ENCODE peak calls at places on chromosomes 4 and X, in six cellular contexts. O, S, F, U, E and Z are unnamed samples.
A peak's percentile ranks its signal among the peaks of the same experiment; 100 is the strongest.

GRCh38 chr4:2941138-2942036 is 21.8 kb downstream of the NOP14 start:
- DNase-seq in O (peak; percentile 37), E (peak; percentile 11), F (no peak), S (no peak), U (no peak), Z (no peak)

GRCh38 chr4:76696109-76696508 is 201.8 kb downstream of the SOWAHB start:
- DNase-seq in S (peak; percentile 19), U (no peak), F (no peak), E (no peak), O (no peak), Z (no peak)

GRCh38 chr4:124265701-124266100 is 446.8 kb downstream of the ANKRD50 start:
- DNase-seq in E (no peak), F (no peak), S (no peak), U (no peak), O (no peak), Z (no peak)

GRCh38 chr4:174210952-174211490 is 72.4 kb downstream of the FBXO8 start:
- DNase-seq in F (no peak), U (no peak), O (no peak), E (no peak), S (no peak), Z (no peak)

GRCh38 chr4:76902233-76902890 is 4.4 kb upstream of the SOWAHB start:
- DNase-seq in U (no peak), S (no peak), E (no peak), O (no peak), F (no peak), Z (no peak)

GRCh38 chrX:19824603-19825002 is 62.8 kb downstream of the SH3KBP1 start:
- DNase-seq in E (no peak), U (no peak), S (no peak), F (no peak), O (no peak), Z (no peak)

GRCh38 chr4:1249731-1250526 is 999 bp upstream of the CTBP1 start:
- DNase-seq in E (peak; percentile 68), O (peak; percentile 68), U (no peak), F (no peak), S (peak; percentile 54), Z (no peak)

GRCh38 chrX:131985526-131986049 is 37.5 kb upstream of the STK26 start:
- DNase-seq in F (no peak), S (no peak), O (no peak), U (no peak), E (no peak), Z (no peak)

GRCh38 chr4:112940364-112940763 is 109.1 kb upstream of the ANK2 start:
- DNase-seq in U (no peak), S (no peak), E (no peak), F (no peak), O (no peak), Z (no peak)

GRCh38 chrX:10509397-10509796 is 111.0 kb downstream of the MID1 start:
- DNase-seq in U (no peak), S (no peak), F (no peak), O (no peak), E (no peak), Z (no peak)

GRCh38 chrX:112612558-112612957 is 67.2 kb downstream of the LHFPL1 start:
- DNase-seq in U (no peak), O (no peak), E (no peak), S (no peak), F (no peak), Z (no peak)

GRCh38 chr4:153169811-153170210 is 34.4 kb upstream of the TRIM2 start:
- DNase-seq in E (no peak), O (no peak), F (no peak), S (no peak), U (no peak), Z (no peak)

GRCh38 chr4:26217961-26218676 is 102.7 kb upstream of the RBPJ start:
- DNase-seq in U (no peak), F (peak; percentile 43), E (no peak), O (no peak), S (no peak), Z (no peak)

GRCh38 chrX:17713288-17713687 is 24.0 kb upstream of the SCML1 start:
- DNase-seq in S (no peak), E (no peak), U (no peak), F (no peak), O (no peak), Z (no peak)

GRCh38 chr4:184052616-184053015 is 147.5 kb downstream of the STOX2 start:
- DNase-seq in U (no peak), E (no peak), S (no peak), O (no peak), F (no peak), Z (no peak)

GRCh38 chr4:82555279-82555678 is 6.5 kb downstream of the TMEM150C start:
- DNase-seq in S (no peak), U (no peak), F (no peak), E (no peak), O (no peak), Z (no peak)

GRCh38 chr4:80173387-80173786 is 23.9 kb upstream of the PRDM8 start:
- DNase-seq in S (no peak), O (no peak), E (no peak), U (no peak), F (no peak), Z (peak; percentile 15)

DNA sequence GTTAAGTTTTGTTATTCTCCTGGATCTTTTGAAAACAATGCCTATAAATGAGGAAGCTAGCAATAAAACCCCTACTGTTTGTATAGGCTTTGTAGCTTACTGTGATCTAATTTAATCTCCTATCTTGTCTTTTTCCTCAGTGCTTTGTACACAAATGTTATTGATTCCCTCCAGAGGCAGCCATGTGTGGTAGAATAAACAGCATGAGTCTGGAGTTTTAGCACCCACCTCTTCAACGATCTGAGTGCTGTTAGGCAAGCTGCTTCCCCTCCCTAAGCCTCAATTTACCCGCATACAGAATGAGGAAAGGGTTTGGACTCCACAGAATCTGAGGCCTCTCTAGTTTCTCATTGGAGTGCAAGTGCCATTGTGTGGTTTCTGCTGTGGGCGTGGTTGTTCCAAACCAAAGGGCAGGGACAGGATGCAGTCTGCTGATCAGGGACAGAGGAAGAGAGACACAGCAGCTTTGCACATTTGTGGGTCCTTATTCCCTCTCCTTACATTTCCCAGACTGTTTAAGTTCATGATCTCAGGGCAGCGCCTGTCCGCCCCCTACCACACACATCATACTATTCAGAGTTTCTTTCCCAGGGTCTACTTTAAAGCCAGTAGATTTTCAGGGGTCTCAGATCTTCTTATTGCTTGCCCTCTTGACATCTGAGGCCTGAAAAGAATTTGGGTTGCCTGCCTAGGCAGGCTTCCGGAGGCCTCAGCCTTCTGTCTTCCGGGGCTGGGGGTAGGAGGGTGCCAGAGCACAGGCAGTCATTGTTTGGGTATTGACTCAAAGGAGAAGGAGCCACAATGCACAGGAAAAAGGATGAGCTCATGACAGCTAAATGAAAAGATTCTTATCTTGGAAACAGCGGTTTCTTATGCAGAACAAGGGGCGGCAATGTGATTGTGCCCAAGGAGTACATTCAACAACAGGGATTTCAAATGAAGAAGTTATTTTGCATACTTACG is 114.9 kb upstream of the TEX13D start:
- DNase-seq in F (no peak), U (no peak), E (no peak), S (no peak), O (no peak), Z (peak; percentile 10)
- TF ChIP-seq POLR2A in F (no peak), U (no peak), E (no peak), S (no peak), O (no peak), Z (no peak)

DNA sequence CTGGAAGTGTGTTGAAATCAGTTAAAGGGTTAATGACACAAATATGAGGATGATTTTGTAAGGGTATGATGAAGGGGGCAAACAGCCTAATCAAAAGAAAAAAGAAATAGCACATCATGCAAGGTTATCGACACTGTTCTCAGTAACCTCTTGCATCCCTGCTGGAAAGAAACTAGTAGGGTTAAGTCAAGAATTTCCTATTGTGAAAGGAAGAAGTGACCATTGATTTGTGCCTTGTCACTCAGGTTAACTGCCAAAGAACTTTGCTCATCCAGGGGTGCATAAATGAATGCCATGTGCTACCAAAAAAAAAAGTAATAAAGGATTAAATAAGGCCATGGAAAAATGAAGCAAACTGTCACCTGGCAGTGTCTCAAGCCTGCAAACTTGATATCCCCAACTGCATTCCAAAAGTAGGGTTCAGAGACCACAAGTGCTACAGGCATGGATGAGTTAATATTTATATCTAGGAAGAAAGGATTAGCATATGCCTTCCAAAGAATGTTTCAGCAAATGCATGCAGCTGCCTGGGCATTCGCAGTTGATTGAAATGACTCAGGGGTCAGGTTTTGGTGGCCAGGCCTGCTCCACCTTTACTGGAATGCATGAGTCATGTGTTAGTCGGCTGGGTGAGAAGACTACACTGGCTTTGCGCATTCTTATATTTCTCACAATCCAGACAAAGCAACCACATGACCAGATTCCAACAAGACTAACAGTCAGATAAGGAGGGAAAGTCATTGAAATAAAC is 78.4 kb upstream of the ATXN3L start:
- DNase-seq in O (no peak), U (no peak), S (peak; percentile 49), E (peak; percentile 45), F (peak; percentile 35), Z (peak; percentile 10)
- TF ChIP-seq POLR2A in O (no peak), U (no peak), S (no peak), E (no peak), F (no peak), Z (no peak)

GRCh38 chr4:158161561-158162354 is 11.1 kb downstream of the GASK1B start:
- DNase-seq in U (no peak), E (peak; percentile 33), S (no peak), O (no peak), F (peak; percentile 72), Z (no peak)
- TF ChIP-seq POLR2A in U (no peak), E (no peak), S (no peak), O (no peak), F (no peak), Z (no peak)

DNA sequence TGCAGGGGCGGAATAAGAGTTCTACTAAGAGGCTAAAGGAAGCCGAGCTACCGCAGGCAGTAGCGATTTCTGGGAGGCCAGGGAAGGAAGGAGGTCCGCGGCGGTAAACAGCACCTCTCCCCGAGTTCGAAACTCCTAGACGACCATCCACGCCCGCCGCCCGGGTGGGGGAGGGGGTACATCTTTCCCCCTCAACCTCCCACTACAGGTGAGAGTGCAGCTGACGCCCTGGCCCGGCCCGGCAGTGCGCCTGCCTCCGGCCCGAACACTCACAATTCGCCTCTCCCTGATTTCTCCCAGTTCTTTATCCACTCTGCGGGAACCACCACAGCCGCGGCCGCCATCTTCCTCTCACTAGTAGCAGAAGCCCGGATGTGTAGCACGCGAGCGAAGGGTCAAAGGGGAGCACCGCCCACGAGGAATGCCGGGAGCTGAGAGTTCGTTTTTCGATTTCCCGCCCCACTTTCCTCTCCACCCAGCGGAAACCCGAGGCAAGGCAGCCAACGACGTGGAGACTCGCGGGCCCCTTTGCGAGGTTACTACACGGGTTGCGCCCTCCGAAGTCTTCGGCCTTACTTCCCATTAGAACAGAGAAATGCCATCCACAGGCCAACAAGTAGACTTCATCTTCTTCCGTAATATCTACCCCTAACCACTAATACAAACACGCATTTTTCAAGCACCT is at the start of gene THOC2:
- DNase-seq in O (peak; percentile 92), E (peak; percentile 87), F (peak; percentile 83), U (peak; percentile 21), S (peak; percentile 78), Z (peak; percentile 67)
- TF ChIP-seq POLR2A in O (peak; percentile 42), E (peak; percentile 43), F (no peak), U (peak; percentile 44), S (peak; percentile 54), Z (peak; percentile 32)

GRCh38 chr4:128060620-128061565 is at the start of gene LARP1B:
- DNase-seq in U (peak; percentile 61), F (peak; percentile 93), O (peak; percentile 96), S (peak; percentile 97), E (peak; percentile 95), Z (peak; percentile 94)
- TF ChIP-seq POLR2A in U (peak; percentile 96), F (peak; percentile 40), O (peak; percentile 89), S (peak; percentile 92), E (peak; percentile 92), Z (peak; percentile 95)